ENCODE peak calls at places on chromosomes 7 and 10, in four cellular contexts. D is NCI-H1105 treated with DMSO at 0.1 percent for 48 hours, M is NCI-H1694, R is non-pigmented ciliary epithelial cell. F is an unnamed sample.
A peak's percentile ranks its signal among the peaks of the same experiment; 100 is the strongest.

GRCh38 chr10:54559498-54559897 is 241.5 kb downstream of the PCDH15 start:
- DNase-seq in D (no peak), M (no peak), R (peak; percentile 55), F (no peak)

GRCh38 chr10:32000937-32001336 is 55.3 kb downstream of the KIF5B start:
- DNase-seq in D (no peak), M (no peak), R (peak; percentile 42), F (no peak)

GRCh38 chr10:24494777-24495176 is 228.9 kb downstream of the ARHGAP21 start:
- DNase-seq in D (no peak), M (no peak), R (no peak), F (no peak)

GRCh38 chr10:17669185-17669872 is 25.4 kb downstream of the STAM start:
- DNase-seq in D (no peak), M (no peak), R (no peak), F (no peak)

GRCh38 chr7:134016223-134016941 is 110.8 kb upstream of the LRGUK start:
- DNase-seq in D (peak; percentile 65), M (peak; percentile 30), R (no peak), F (peak; percentile 50)

GRCh38 chr10:81874878-81875679 is at the start of gene NRG3:
- DNase-seq in D (no peak), M (no peak), R (no peak), F (peak; percentile 13)

GRCh38 chr10:123204127-123204461 is 49.9 kb downstream of the BUB3 start:
- DNase-seq in D (no peak), M (no peak), R (no peak), F (no peak)

GRCh38 chr10:17981766-17982380 is 30.2 kb downstream of the SLC39A12 start:
- DNase-seq in D (no peak), M (no peak), R (peak; percentile 79), F (no peak)

GRCh38 chr7:94393251-94393758 is 1.4 kb upstream of the COL1A2 start:
- DNase-seq in D (no peak), M (no peak), R (no peak), F (no peak)

GRCh38 chr7:445020-445419 is 74.6 kb downstream of the PDGFA start:
- DNase-seq in D (no peak), M (no peak), R (no peak), F (no peak)

GRCh38 chr7:1086588-1087461 is 1.1 kb upstream of the GPER1 start:
- DNase-seq in D (no peak), M (peak; percentile 39), R (no peak), F (peak; percentile 42)

GRCh38 chr10:114261116-114261515 is 22.1 kb downstream of the VWA2 start:
- DNase-seq in D (no peak), M (no peak), R (peak; percentile 47), F (no peak)

GRCh38 chr7:122750389-122750788 is 47.7 kb upstream of the RNF148 start:
- DNase-seq in D (no peak), M (no peak), R (no peak), F (no peak)

GRCh38 chr7:81402227-81402626 is 367.6 kb downstream of the HGF start:
- DNase-seq in D (no peak), M (no peak), R (peak; percentile 43), F (no peak)

GRCh38 chr7:107879400-107880035 is 11.5 kb upstream of the DLD start:
- DNase-seq in D (peak; percentile 75), M (peak; percentile 76), R (no peak), F (peak; percentile 72)

GRCh38 chr10:124125305-124126116 is 32.1 kb upstream of the CHST15 start:
- DNase-seq in D (no peak), M (no peak), R (peak; percentile 8), F (no peak)

GRCh38 chr10:88754272-88754671 is 5.5 kb upstream of the LIPN start:
- DNase-seq in D (no peak), M (no peak), R (peak; percentile 26), F (no peak)

GRCh38 chr7:35555934-35556333 is 139.0 kb downstream of the HERPUD2 start:
- DNase-seq in D (no peak), M (no peak), R (peak; percentile 1), F (no peak)

GRCh38 chr7:112400141-112400540 is 50.1 kb upstream of the IFRD1 start:
- DNase-seq in D (no peak), M (no peak), R (no peak), F (no peak)

GRCh38 chr7:134996097-134996550 is 9.8 kb downstream of the AGBL3 start:
- DNase-seq in D (no peak), M (no peak), R (no peak), F (no peak)

GRCh38 chr10:19908991-19909699 is 92.9 kb downstream of the PLXDC2 start:
- DNase-seq in D (no peak), M (no peak), R (no peak), F (no peak)

GRCh38 chr7:20542594-20542993 is 72.9 kb upstream of the ABCB5 start:
- DNase-seq in D (no peak), M (no peak), R (no peak), F (no peak)

GRCh38 chr7:105130048-105130447 is 116.0 kb downstream of the KMT2E start:
- DNase-seq in D (no peak), M (no peak), R (no peak), F (no peak)

GRCh38 chr10:21369697-21370096 is 155.8 kb downstream of the SKIDA1 start:
- DNase-seq in D (no peak), M (no peak), R (no peak), F (no peak)

GRCh38 chr7:88111136-88111748 is 108.6 kb downstream of the SRI start:
- DNase-seq in D (peak; percentile 60), M (peak; percentile 37), R (peak; percentile 8), F (peak; percentile 78)

GRCh38 chr7:44581426-44581906 is 565 bp downstream of the TMED4 start:
- DNase-seq in D (peak; percentile 28), M (no peak), R (no peak), F (peak; percentile 29)

GRCh38 chr7:99041526-99041925 is 102.4 kb downstream of the SMURF1 start:
- DNase-seq in D (no peak), M (no peak), R (no peak), F (no peak)

GRCh38 chr7:66413379-66414114 is 208.4 kb downstream of the TPST1 start:
- DNase-seq in D (peak; percentile 95), M (peak; percentile 4), R (peak; percentile 24), F (peak; percentile 80)

GRCh38 chr7:43302211-43302711 is 189.8 kb downstream of the HECW1 start:
- DNase-seq in D (peak; percentile 4), M (no peak), R (peak; percentile 41), F (no peak)

GRCh38 chr10:114576716-114577115 is 81.4 kb downstream of the ABLIM1 start:
- DNase-seq in D (no peak), M (no peak), R (no peak), F (no peak)

GRCh38 chr10:58660577-58661255 is 148.0 kb downstream of the BICC1 start:
- DNase-seq in D (no peak), M (no peak), R (no peak), F (no peak)

GRCh38 chr7:9796241-9796640 is 1177.4 kb upstream of the PHF14 start:
- DNase-seq in D (no peak), M (no peak), R (no peak), F (no peak)

GRCh38 chr10:110496553-110497437 is 912 bp upstream of the DUSP5 start:
- DNase-seq in D (no peak), M (no peak), R (no peak), F (no peak)

GRCh38 chr10:31318382-31318853 is 598 bp upstream of the ZEB1 start:
- DNase-seq in D (peak; percentile 24), M (no peak), R (no peak), F (peak; percentile 64)

GRCh38 chr10:38093816-38094157 is 350 bp upstream of the ZNF37A start:
- DNase-seq in D (no peak), M (no peak), R (no peak), F (peak; percentile 18)

GRCh38 chr10:70477661-70478162 is 855 bp upstream of the PALD1 start:
- DNase-seq in D (no peak), M (no peak), R (no peak), F (no peak)

F was measured in NCI-H2171 treated with DMSO at 0.1 percent for 48 hours.